ENCODE peak calls at places on chromosomes 16 and 17, in nine cellular contexts. Z is brain microvascular endothelial cell, D is HCT116, K is cardiac fibroblast, C is esophagus squamous epithelium, J is foreskin fibroblast, Q is cardiac muscle cell, L is breast epithelium, S is PC-9. G is an unnamed sample.

GRCh38 chr17:79789943-79790804 is 6.7 kb downstream of the CBX8 start:
- DNase-seq in L (no peak), J (no peak), Z (no peak), C (no peak), Q (peak), S (no peak), D (no peak), K (no peak), G (no peak)

GRCh38 chr16:85759631-85760419 is 8.9 kb upstream of the C16orf74 start:
- DNase-seq in J (no peak), Q (no peak), K (peak), Z (no peak), S (no peak), L (no peak), D (no peak), C (no peak), G (no peak)

GRCh38 chr17:32006957-32007462 is at the start of gene LRRC37B:
- DNase-seq in Q (peak), S (peak), K (peak), C (peak), D (peak), J (peak), L (peak), Z (peak), G (peak)

GRCh38 chr17:39739885-39740356 is 2.2 kb downstream of the GRB7 start:
- DNase-seq in K (no peak), L (no peak), Q (no peak), C (no peak), Z (no peak), J (no peak), S (peak), D (no peak), G (no peak)

GRCh38 chr16:68643847-68644246 is 1.3 kb upstream of the CDH3 start:
- DNase-seq in Q (peak), D (no peak), Z (no peak), S (no peak), J (no peak), K (no peak), C (no peak), L (no peak), G (no peak)

GRCh38 chr16:24188143-24188542 is 68.0 kb upstream of the CACNG3 start:
- DNase-seq in C (no peak), L (no peak), J (no peak), Q (no peak), D (no peak), Z (no peak), S (no peak), K (no peak), G (no peak)

GRCh38 chr16:80614908-80615696 is 74.3 kb downstream of the DYNLRB2 start:
- DNase-seq in Q (no peak), S (no peak), J (peak), L (no peak), K (peak), C (no peak), Z (peak), D (peak), G (no peak)

GRCh38 chr17:80097307-80097630 is 4.1 kb upstream of the GAA start:
- DNase-seq in J (no peak), Z (no peak), Q (no peak), S (no peak), K (no peak), D (no peak), L (no peak), C (no peak), G (no peak)

GRCh38 chr17:69733171-69734014 is 318.9 kb downstream of the MAP2K6 start:
- DNase-seq in Q (no peak), J (peak), L (no peak), C (no peak), K (peak), S (peak), D (no peak), Z (peak), G (no peak)

GRCh38 chr17:10755592-10756127 is 25.8 kb upstream of the TMEM220 start:
- DNase-seq in Z (no peak), Q (no peak), L (no peak), C (no peak), J (no peak), K (no peak), D (no peak), S (no peak), G (no peak)

GRCh38 chr17:10752696-10753095 is 22.9 kb upstream of the TMEM220 start:
- DNase-seq in K (no peak), J (no peak), L (no peak), D (no peak), Q (no peak), S (no peak), C (no peak), Z (no peak), G (no peak)

GRCh38 chr17:10756146-10756545 is 26.3 kb upstream of the TMEM220 start:
- DNase-seq in L (no peak), C (no peak), J (no peak), Q (no peak), K (no peak), Z (no peak), D (no peak), S (no peak), G (no peak)

GRCh38 chr17:10754861-10755591 is 25.2 kb upstream of the TMEM220 start:
- DNase-seq in L (no peak), Z (no peak), D (no peak), J (no peak), S (peak), K (no peak), Q (peak), C (no peak), G (no peak)

GRCh38 chr17:10754109-10754508 is 24.3 kb upstream of the TMEM220 start:
- DNase-seq in C (no peak), Q (peak), S (no peak), D (peak), Z (peak), K (peak), L (no peak), J (no peak), G (no peak)
- TF ChIP-seq CTCF in C (peak), Q (peak), S (peak), D (peak), Z (peak), K (peak), L (no peak), J (peak), G (peak)

DNA sequence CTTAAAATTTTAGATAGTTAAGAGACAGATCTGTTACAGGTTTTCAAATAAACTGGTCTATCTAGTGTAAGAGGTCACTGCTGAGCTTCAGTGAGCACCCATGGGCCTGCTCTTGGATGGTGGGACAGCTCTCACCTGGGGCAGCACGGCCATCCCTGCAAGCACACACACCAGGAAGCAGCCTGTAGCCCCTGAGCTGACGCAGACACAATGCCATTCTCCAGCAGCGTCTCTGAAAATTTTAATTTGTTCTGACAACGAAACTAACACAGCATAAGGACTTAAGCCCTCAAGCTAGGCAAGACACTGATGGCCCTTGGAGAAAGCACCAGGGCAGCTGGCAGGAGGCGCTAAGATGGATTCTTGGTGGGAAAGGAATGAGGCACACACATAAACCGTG is 2.7 kb upstream of the LIMD2 start:
- DNase-seq in C (no peak), S (no peak), D (no peak), J (no peak), L (no peak), Z (no peak), Q (no peak), K (no peak), G (no peak)
- H3K4me3 ChIP-seq in C (no peak), S (no peak), D (no peak), J (no peak), L (no peak), Z (no peak), Q (no peak), K (no peak), G (peak)

DNA sequence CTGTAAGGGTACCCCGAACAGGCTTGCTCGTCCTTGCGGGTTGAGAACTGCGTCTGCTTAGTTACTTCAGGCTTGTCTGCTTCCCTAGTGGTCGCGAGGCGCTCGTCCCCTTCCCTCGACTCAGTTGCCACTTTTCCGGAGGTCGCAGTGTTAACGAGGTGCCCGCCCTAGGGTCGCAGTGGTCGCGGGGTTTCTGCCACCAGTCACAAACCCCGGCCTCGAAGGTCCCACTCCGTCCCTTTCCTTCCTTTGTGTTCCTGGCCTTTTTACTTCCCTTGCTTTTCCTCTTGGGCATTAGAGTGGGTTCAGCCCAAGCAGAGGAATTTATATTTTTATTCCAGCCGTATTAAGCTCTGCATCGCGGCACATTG is 299 bp downstream of the NUP85 start:
- DNase-seq in D (no peak), C (no peak), Q (no peak), J (no peak), Z (no peak), S (no peak), K (no peak), L (no peak), G (no peak)
- TF ChIP-seq CTCF in D (peak), C (no peak), Q (no peak), J (no peak), Z (peak), S (no peak), K (no peak), L (peak), G (peak)

GRCh38 chr17:2435852-2436251 is 35.0 kb upstream of the MNT start:
- DNase-seq in J (no peak), K (no peak), Q (peak), C (no peak), L (no peak), Z (no peak), D (no peak), S (no peak), G (no peak)

GRCh38 chr17:2433696-2434095 is 32.8 kb upstream of the MNT start:
- DNase-seq in S (no peak), L (no peak), J (no peak), Z (peak), D (no peak), Q (no peak), K (peak), C (no peak), G (no peak)

GRCh38 chr17:2438823-2439222 is 38.0 kb upstream of the MNT start:
- DNase-seq in C (no peak), L (no peak), J (no peak), K (peak), D (no peak), S (no peak), Z (peak), Q (no peak), G (no peak)

GRCh38 chr17:2436516-2436915 is 35.7 kb upstream of the MNT start:
- DNase-seq in L (no peak), C (no peak), K (no peak), D (no peak), Q (no peak), J (no peak), S (no peak), Z (no peak), G (no peak)

GRCh38 chr17:2435181-2435741 is 34.4 kb upstream of the MNT start:
- DNase-seq in Q (peak), J (no peak), Z (peak), L (no peak), D (no peak), S (no peak), K (no peak), C (no peak), G (no peak)
- H3K4me3 ChIP-seq in Q (no peak), J (no peak), Z (no peak), L (no peak), D (no peak), S (no peak), K (no peak), C (no peak), G (no peak)

DNA sequence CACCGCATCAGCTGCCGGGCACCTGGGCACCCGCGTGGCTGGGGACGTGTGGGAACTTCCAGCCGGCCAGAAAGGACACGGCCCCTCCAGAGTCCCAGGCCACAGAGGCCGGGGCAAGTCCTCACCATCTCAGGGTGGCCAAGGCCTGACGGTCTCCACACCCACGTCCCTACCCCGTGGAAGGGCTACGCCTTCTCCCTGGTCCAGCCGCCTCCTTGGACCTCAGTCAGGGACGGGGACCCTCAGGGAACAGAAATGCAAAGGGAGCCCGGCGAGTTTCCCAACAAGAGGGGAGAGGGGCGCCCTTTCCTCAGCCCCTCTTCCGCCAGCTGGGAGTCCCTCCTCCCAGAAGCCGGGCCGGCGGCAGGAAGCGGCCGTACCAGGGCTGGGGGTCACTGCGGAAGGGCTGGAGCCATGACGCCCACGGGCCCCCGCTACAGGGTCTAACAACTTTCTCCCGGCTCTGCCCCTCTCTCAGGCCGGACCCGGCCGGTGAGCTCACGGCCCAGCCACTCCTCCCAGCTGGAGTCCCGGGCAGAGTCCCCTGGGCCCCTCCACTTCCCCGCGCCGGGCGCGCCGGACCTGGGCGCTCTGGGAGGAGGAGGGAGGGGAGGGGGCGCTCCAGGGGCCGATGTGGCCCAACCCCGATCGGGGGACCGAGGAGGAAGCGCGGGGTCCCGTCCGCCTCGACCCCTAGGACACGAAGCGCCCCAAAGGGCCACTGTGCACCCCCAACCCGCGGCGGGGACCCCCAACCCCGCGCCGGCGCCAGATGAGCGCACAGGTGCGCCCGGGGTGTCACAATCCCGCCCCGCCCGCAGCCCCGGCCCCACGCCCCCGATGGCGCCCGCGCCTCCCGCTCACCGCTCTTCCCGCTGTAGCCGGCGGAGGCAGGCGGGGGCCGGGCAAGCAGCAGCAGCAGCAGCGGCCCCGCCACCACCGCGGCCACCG is 666 bp downstream of the PGAP6 start:
- DNase-seq in L (no peak), C (no peak), D (no peak), K (peak), Q (peak), Z (no peak), J (no peak), S (no peak), G (no peak)
- TF ChIP-seq CTCF in L (no peak), C (no peak), D (no peak), K (no peak), Q (no peak), Z (no peak), J (no peak), S (no peak), G (no peak)

G was measured in GM12864.